ENCODE peak calls at places on chromosomes 4 and X, in eight cellular contexts. One of them, this sample, is unnamed.

GRCh38 chr4:42122237-42122636 is 30.2 kb downstream of the BEND4 start:
- DNase-seq in fibroblast of lung: no peak
- DNase-seq in cardiac fibroblast: no peak
- DNase-seq in endothelial cell of umbilical vein: no peak
- DNase-seq in breast epithelium: no peak
- DNase-seq in testis: no peak
- DNase-seq in kidney: no peak
- DNase-seq in ovary: no peak
- DNase-seq in this sample: no peak

GRCh38 chr4:83548151-83548905 is 12.4 kb downstream of the GPAT3 start:
- DNase-seq in fibroblast of lung: peak
- DNase-seq in cardiac fibroblast: peak
- DNase-seq in endothelial cell of umbilical vein: peak
- DNase-seq in breast epithelium: peak
- DNase-seq in testis: no peak
- DNase-seq in kidney: peak
- DNase-seq in ovary: no peak
- DNase-seq in this sample: peak

GRCh38 chr4:99885063-99885664 is 9.1 kb downstream of the LAMTOR3 start:
- DNase-seq in fibroblast of lung: peak
- DNase-seq in cardiac fibroblast: peak
- DNase-seq in endothelial cell of umbilical vein: peak
- DNase-seq in breast epithelium: no peak
- DNase-seq in testis: peak
- DNase-seq in kidney: no peak
- DNase-seq in ovary: no peak
- DNase-seq in this sample: peak

GRCh38 chr4:172055046-172055445 is 241.8 kb downstream of the GALNTL6 start:
- DNase-seq in fibroblast of lung: no peak
- DNase-seq in cardiac fibroblast: no peak
- DNase-seq in endothelial cell of umbilical vein: no peak
- DNase-seq in breast epithelium: no peak
- DNase-seq in testis: no peak
- DNase-seq in kidney: no peak
- DNase-seq in ovary: no peak
- DNase-seq in this sample: no peak

GRCh38 chr4:109419679-109420078 is 13.9 kb upstream of the SEC24B start:
- DNase-seq in fibroblast of lung: no peak
- DNase-seq in cardiac fibroblast: peak
- DNase-seq in endothelial cell of umbilical vein: no peak
- DNase-seq in breast epithelium: no peak
- DNase-seq in testis: no peak
- DNase-seq in kidney: no peak
- DNase-seq in ovary: no peak
- DNase-seq in this sample: no peak

GRCh38 chr4:72136429-72136828 is 104.6 kb downstream of the NPFFR2 start:
- DNase-seq in fibroblast of lung: no peak
- DNase-seq in cardiac fibroblast: no peak
- DNase-seq in endothelial cell of umbilical vein: no peak
- DNase-seq in breast epithelium: no peak
- DNase-seq in testis: no peak
- DNase-seq in kidney: no peak
- DNase-seq in ovary: no peak
- DNase-seq in this sample: no peak

GRCh38 chrX:102155806-102156179 is at the start of gene BEX5:
- DNase-seq in fibroblast of lung: no peak
- DNase-seq in cardiac fibroblast: no peak
- DNase-seq in endothelial cell of umbilical vein: peak
- DNase-seq in breast epithelium: peak
- DNase-seq in testis: peak
- DNase-seq in kidney: peak
- DNase-seq in ovary: peak
- DNase-seq in this sample: peak

GRCh38 chr4:16692493-16692892 is 206.0 kb downstream of the LDB2 start:
- DNase-seq in fibroblast of lung: no peak
- DNase-seq in cardiac fibroblast: peak
- DNase-seq in endothelial cell of umbilical vein: no peak
- DNase-seq in breast epithelium: no peak
- DNase-seq in testis: no peak
- DNase-seq in kidney: no peak
- DNase-seq in ovary: no peak
- DNase-seq in this sample: no peak

GRCh38 chr4:18041114-18041513 is 19.6 kb upstream of the LCORL start:
- DNase-seq in fibroblast of lung: no peak
- DNase-seq in cardiac fibroblast: no peak
- DNase-seq in endothelial cell of umbilical vein: no peak
- DNase-seq in breast epithelium: no peak
- DNase-seq in testis: no peak
- DNase-seq in kidney: no peak
- DNase-seq in ovary: no peak
- DNase-seq in this sample: no peak

GRCh38 chr4:60794372-60794771 is 405.8 kb upstream of the ADGRL3 start:
- DNase-seq in fibroblast of lung: no peak
- DNase-seq in cardiac fibroblast: no peak
- DNase-seq in endothelial cell of umbilical vein: no peak
- DNase-seq in breast epithelium: no peak
- DNase-seq in testis: peak
- DNase-seq in kidney: peak
- DNase-seq in ovary: no peak
- DNase-seq in this sample: no peak

GRCh38 chr4:108850407-108850709 is 87.5 kb upstream of the ETNPPL start:
- DNase-seq in fibroblast of lung: no peak
- DNase-seq in cardiac fibroblast: no peak
- DNase-seq in endothelial cell of umbilical vein: no peak
- DNase-seq in breast epithelium: no peak
- DNase-seq in testis: no peak
- DNase-seq in kidney: no peak
- DNase-seq in ovary: no peak
- DNase-seq in this sample: no peak

GRCh38 chr4:182917182-182918043 is at the start of gene DCTD:
- DNase-seq in fibroblast of lung: peak
- DNase-seq in cardiac fibroblast: peak
- DNase-seq in endothelial cell of umbilical vein: peak
- DNase-seq in breast epithelium: peak
- DNase-seq in testis: peak
- DNase-seq in kidney: peak
- DNase-seq in ovary: peak
- DNase-seq in this sample: no peak

GRCh38 chr4:15488658-15489470 is 19.2 kb downstream of the CC2D2A start:
- DNase-seq in fibroblast of lung: peak
- DNase-seq in cardiac fibroblast: peak
- DNase-seq in endothelial cell of umbilical vein: no peak
- DNase-seq in breast epithelium: no peak
- DNase-seq in testis: no peak
- DNase-seq in kidney: no peak
- DNase-seq in ovary: no peak
- DNase-seq in this sample: peak

GRCh38 chrX:123993326-123993725 is 31.8 kb downstream of the STAG2 start:
- DNase-seq in fibroblast of lung: peak
- DNase-seq in cardiac fibroblast: peak
- DNase-seq in endothelial cell of umbilical vein: peak
- DNase-seq in breast epithelium: no peak
- DNase-seq in testis: no peak
- DNase-seq in kidney: no peak
- DNase-seq in ovary: no peak
- DNase-seq in this sample: peak

GRCh38 chrX:10676239-10676971 is 56.0 kb upstream of the MID1 start:
- DNase-seq in fibroblast of lung: no peak
- DNase-seq in cardiac fibroblast: no peak
- DNase-seq in endothelial cell of umbilical vein: no peak
- DNase-seq in breast epithelium: no peak
- DNase-seq in testis: no peak
- DNase-seq in kidney: no peak
- DNase-seq in ovary: no peak
- DNase-seq in this sample: no peak
- H3K4me3 ChIP-seq in fibroblast of lung: no peak
- H3K4me3 ChIP-seq in cardiac fibroblast: no peak
- H3K4me3 ChIP-seq in endothelial cell of umbilical vein: no peak
- H3K4me3 ChIP-seq in breast epithelium: no peak
- H3K4me3 ChIP-seq in testis: no peak
- H3K4me3 ChIP-seq in kidney: no peak
- H3K4me3 ChIP-seq in ovary: no peak
- H3K4me3 ChIP-seq in this sample: no peak

DNA sequence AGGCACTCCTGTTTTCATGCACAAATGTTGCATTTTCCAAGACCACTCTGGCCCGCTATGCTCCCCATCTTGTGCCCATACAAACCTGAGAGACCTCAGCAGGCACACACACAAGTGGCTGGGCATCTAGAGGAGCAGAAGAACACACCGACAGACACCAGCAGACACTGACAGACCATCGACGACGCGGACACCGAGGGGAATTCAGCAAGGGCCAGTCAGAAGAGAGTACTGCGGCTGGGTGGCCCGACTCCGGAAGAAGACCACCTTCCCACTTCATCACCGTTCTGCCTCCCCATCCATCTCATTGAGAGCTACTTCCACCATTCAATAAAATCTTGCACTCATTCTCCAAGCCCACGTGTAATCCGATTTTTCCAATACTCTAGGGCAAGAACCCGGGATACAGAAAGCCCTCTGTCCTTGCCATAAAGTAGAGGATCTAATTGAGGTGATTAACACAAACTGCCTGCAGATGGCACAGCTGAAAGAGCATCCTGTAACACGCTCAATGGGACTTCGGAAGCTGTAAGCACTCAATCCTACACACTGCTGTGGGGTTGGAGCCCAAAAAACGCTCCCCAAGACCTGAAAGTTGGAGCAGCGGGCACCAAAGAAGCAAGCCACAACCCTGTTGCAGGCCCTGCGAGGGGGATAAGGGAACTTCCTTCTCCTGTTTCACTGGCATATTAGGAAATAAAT is 780.9 kb downstream of the ARAP2 start:
- DNase-seq in fibroblast of lung: no peak
- DNase-seq in cardiac fibroblast: no peak
- DNase-seq in endothelial cell of umbilical vein: no peak
- DNase-seq in breast epithelium: no peak
- DNase-seq in testis: no peak
- DNase-seq in kidney: no peak
- DNase-seq in ovary: no peak
- DNase-seq in this sample: no peak
- TF ChIP-seq CTCF in fibroblast of lung: no peak
- TF ChIP-seq CTCF in cardiac fibroblast: no peak
- TF ChIP-seq CTCF in endothelial cell of umbilical vein: no peak
- TF ChIP-seq CTCF in breast epithelium: no peak
- TF ChIP-seq CTCF in testis: no peak
- TF ChIP-seq CTCF in kidney: no peak
- TF ChIP-seq CTCF in ovary: no peak
- TF ChIP-seq CTCF in this sample: no peak

GRCh38 chr4:23888421-23889319 is 1.2 kb downstream of the PPARGC1A start:
- DNase-seq in fibroblast of lung: peak
- DNase-seq in cardiac fibroblast: peak
- DNase-seq in endothelial cell of umbilical vein: no peak
- DNase-seq in breast epithelium: no peak
- DNase-seq in testis: peak
- DNase-seq in kidney: no peak
- DNase-seq in ovary: no peak
- DNase-seq in this sample: no peak

GRCh38 chr4:23889368-23889767 is 479 bp downstream of the PPARGC1A start:
- DNase-seq in fibroblast of lung: peak
- DNase-seq in cardiac fibroblast: peak
- DNase-seq in endothelial cell of umbilical vein: no peak
- DNase-seq in breast epithelium: no peak
- DNase-seq in testis: no peak
- DNase-seq in kidney: no peak
- DNase-seq in ovary: no peak
- DNase-seq in this sample: no peak

GRCh38 chr4:23891064-23891421 is 1.2 kb upstream of the PPARGC1A start:
- DNase-seq in fibroblast of lung: no peak
- DNase-seq in cardiac fibroblast: no peak
- DNase-seq in endothelial cell of umbilical vein: no peak
- DNase-seq in breast epithelium: no peak
- DNase-seq in testis: no peak
- DNase-seq in kidney: no peak
- DNase-seq in ovary: no peak
- DNase-seq in this sample: no peak

GRCh38 chr4:23889814-23890269 is at the start of gene PPARGC1A:
- DNase-seq in fibroblast of lung: peak
- DNase-seq in cardiac fibroblast: peak
- DNase-seq in endothelial cell of umbilical vein: no peak
- DNase-seq in breast epithelium: peak
- DNase-seq in testis: peak
- DNase-seq in kidney: peak
- DNase-seq in ovary: peak
- DNase-seq in this sample: no peak

DNA sequence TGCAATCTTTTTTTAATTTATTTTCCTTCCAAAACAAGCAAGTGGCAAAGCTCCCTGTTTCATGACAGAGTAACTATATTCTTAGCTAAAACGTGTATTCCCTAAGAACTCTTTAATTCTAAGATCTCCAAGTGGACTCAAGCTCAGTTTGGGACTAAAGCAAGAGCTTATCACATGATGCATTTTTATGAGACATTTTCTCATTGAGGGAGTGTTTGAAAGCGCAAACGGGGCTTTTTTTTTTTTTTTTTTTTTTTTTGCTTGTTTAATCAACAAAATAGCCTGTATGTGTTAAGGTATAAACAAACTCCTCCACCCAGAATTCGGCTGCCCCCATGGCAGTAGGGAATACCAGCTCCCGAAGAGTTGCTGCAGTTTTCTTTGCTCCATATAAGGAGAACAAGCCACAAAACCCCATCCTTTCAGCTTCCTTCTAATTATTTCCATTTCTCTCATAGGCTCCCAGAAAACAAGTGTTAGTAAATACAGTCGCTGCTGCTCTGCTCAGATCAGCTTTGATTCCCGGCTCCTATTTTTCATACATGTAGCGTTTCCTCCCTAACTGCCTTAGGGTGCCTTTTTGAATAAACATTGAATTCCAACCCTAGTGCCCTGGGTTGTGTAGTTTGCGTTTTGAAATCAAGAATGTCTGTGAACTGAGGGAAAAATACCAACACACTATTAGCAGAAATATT is 669 bp upstream of the PPARGC1A start:
- DNase-seq in fibroblast of lung: peak
- DNase-seq in cardiac fibroblast: peak
- DNase-seq in endothelial cell of umbilical vein: no peak
- DNase-seq in breast epithelium: no peak
- DNase-seq in testis: no peak
- DNase-seq in kidney: no peak
- DNase-seq in ovary: no peak
- DNase-seq in this sample: no peak
- H3K4me3 ChIP-seq in fibroblast of lung: no peak
- H3K4me3 ChIP-seq in cardiac fibroblast: no peak
- H3K4me3 ChIP-seq in endothelial cell of umbilical vein: no peak
- H3K4me3 ChIP-seq in breast epithelium: peak
- H3K4me3 ChIP-seq in testis: peak
- H3K4me3 ChIP-seq in kidney: peak
- H3K4me3 ChIP-seq in ovary: peak
- H3K4me3 ChIP-seq in this sample: peak

GRCh38 chrX:155086202-155086840 is 15.0 kb downstream of the BRCC3 start:
- DNase-seq in fibroblast of lung: peak
- DNase-seq in cardiac fibroblast: peak
- DNase-seq in endothelial cell of umbilical vein: no peak
- DNase-seq in breast epithelium: no peak
- DNase-seq in testis: peak
- DNase-seq in kidney: peak
- DNase-seq in ovary: peak
- DNase-seq in this sample: peak
- TF ChIP-seq CTCF in fibroblast of lung: peak
- TF ChIP-seq CTCF in cardiac fibroblast: peak
- TF ChIP-seq CTCF in endothelial cell of umbilical vein: no peak
- TF ChIP-seq CTCF in breast epithelium: no peak
- TF ChIP-seq CTCF in testis: no peak
- TF ChIP-seq CTCF in kidney: peak
- TF ChIP-seq CTCF in ovary: no peak
- TF ChIP-seq CTCF in this sample: peak

This sample was measured in astrocyte of the cerebellum.